ENCODE peak calls at places on chromosomes 4 and X, in five cellular contexts. T, M, H, J and X are unnamed samples.

GRCh38 chrX:104270916-104271512 is 16.3 kb upstream of the ESX1 start:
- DNase-seq in T (peak), M (peak), H (no peak), J (peak), X (peak)

GRCh38 chr4:173529505-173530325 is at the start of gene HAND2:
- DNase-seq in T (peak), M (peak), H (no peak), J (no peak), X (peak)

GRCh38 chr4:32106767-32107166 is 1386.6 kb downstream of the PCDH7 start:
- DNase-seq in T (no peak), M (no peak), H (no peak), J (no peak), X (no peak)

GRCh38 chr4:125732682-125733081 is 417.9 kb downstream of the FAT4 start:
- DNase-seq in T (no peak), M (no peak), H (no peak), J (no peak), X (no peak)

GRCh38 chrX:111854778-111855490 is 21.0 kb upstream of the TRPC5OS start:
- DNase-seq in T (no peak), M (no peak), H (no peak), J (no peak), X (peak)

GRCh38 chr4:162274354-162274753 is 110.6 kb upstream of the FSTL5 start:
- DNase-seq in T (peak), M (peak), H (no peak), J (peak), X (no peak)

GRCh38 chr4:41438564-41438963 is 99.4 kb upstream of the LIMCH1 start:
- DNase-seq in T (no peak), M (no peak), H (no peak), J (no peak), X (no peak)

GRCh38 chrX:151476597-151476996 is 79.6 kb downstream of the VMA21 start:
- DNase-seq in T (no peak), M (no peak), H (no peak), J (no peak), X (no peak)

GRCh38 chr4:56937262-56937661 is 29.6 kb downstream of the REST start:
- DNase-seq in T (no peak), M (no peak), H (no peak), J (no peak), X (no peak)

GRCh38 chr4:86487738-86488137 is 106.4 kb upstream of the PTPN13 start:
- DNase-seq in T (no peak), M (no peak), H (no peak), J (no peak), X (no peak)

GRCh38 chr4:40149960-40150385 is 46.9 kb upstream of the RHOH start:
- DNase-seq in T (peak), M (peak), H (no peak), J (peak), X (peak)

GRCh38 chrX:1444896-1445480 is 7.7 kb downstream of the ASMTL start:
- DNase-seq in T (no peak), M (peak), H (peak), J (no peak), X (no peak)

GRCh38 chrX:42752730-42753129 is 25.2 kb downstream of the PPP1R2C start:
- DNase-seq in T (no peak), M (no peak), H (no peak), J (no peak), X (no peak)

GRCh38 chrX:119726900-119727555 is 31.4 kb upstream of the SOWAHD start:
- DNase-seq in T (no peak), M (no peak), H (no peak), J (no peak), X (no peak)

GRCh38 chr4:139815646-139816601 is 150.3 kb downstream of the MGST2 start:
- DNase-seq in T (peak), M (peak), H (no peak), J (no peak), X (peak)

GRCh38 chr4:143482753-143483362 is 30.6 kb upstream of the SMARCA5 start:
- DNase-seq in T (no peak), M (no peak), H (no peak), J (no peak), X (peak)

GRCh38 chr4:47662975-47663374 is 174.9 kb downstream of the CORIN start:
- DNase-seq in T (no peak), M (no peak), H (no peak), J (no peak), X (no peak)

GRCh38 chr4:29047341-29048041 is 1672.7 kb upstream of the PCDH7 start:
- DNase-seq in T (no peak), M (no peak), H (peak), J (no peak), X (no peak)

GRCh38 chr4:105113800-105114199 is 32.9 kb upstream of the TET2 start:
- DNase-seq in T (no peak), M (no peak), H (no peak), J (no peak), X (no peak)

GRCh38 chr4:89797117-89797516 is 39.8 kb downstream of the SNCA start:
- DNase-seq in T (no peak), M (no peak), H (no peak), J (no peak), X (no peak)

GRCh38 chrX:123817288-123817894 is 42.5 kb upstream of the XIAP start:
- DNase-seq in T (peak), M (no peak), H (no peak), J (no peak), X (peak)
- H3K4me3 ChIP-seq in T (no peak), M (no peak), H (no peak), J (no peak), X (no peak)

DNA sequence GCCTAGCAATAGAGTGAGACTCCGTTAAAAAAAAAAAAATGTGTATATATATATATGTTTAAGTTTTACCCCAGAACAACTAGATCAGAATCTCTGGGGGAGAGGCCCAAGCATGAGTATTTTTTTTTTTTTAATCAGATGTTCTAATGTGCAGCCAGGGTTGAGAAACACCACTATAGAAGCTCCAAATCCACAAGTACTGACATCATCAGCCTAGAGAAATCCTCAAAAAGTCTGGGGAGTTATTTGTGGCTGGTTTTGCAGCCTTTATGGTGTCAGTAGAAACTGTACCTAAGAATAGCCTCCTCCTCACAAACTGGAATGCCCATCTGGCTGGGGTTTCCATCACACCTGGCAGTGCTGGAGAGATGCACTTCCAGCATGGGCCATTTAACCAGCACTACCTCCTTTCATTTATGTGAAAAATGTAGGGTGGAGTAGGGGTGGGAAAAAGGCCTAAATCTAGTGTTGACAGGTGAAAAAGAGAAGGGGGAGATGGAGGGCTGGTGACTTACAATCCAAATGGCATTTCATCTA is 93.5 kb downstream of the CBLL2 start:
- DNase-seq in T (no peak), M (no peak), H (no peak), J (no peak), X (no peak)
- H3K27ac ChIP-seq in T (no peak), M (no peak), H (no peak), J (no peak), X (no peak)

DNA sequence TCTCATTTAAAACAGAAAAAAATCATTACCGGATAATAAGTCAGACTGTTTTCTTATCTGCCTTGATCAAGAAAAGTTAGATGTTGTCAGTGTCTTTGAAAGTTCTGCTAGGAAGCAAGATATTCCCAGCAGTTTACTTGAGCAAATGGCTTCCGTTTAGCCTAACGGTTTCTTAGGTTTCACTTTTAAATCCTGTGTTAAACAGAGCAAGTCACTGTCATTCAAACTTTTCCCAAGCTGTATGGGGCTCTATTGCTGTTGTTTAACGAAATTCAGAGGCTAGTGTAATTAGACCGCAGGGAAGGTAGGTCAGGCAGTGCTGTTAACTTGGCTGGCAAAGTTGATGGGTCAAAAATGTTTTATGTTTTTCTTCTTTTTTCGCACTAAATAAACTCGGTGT is 80.3 kb upstream of the NEIL3 start:
- DNase-seq in T (no peak), M (no peak), H (no peak), J (no peak), X (no peak)
- H3K4me3 ChIP-seq in T (peak), M (peak), H (peak), J (no peak), X (no peak)

GRCh38 chrX:79364306-79364705 is 2.8 kb downstream of the ITM2A start:
- DNase-seq in T (no peak), M (no peak), H (no peak), J (no peak), X (no peak)
- H3K27ac ChIP-seq in T (no peak), M (no peak), H (no peak), J (no peak), X (no peak)

GRCh38 chr4:1045595-1046201 is 34.3 kb downstream of the FGFRL1 start:
- DNase-seq in T (no peak), M (peak), H (peak), J (no peak), X (peak)
- H3K4me3 ChIP-seq in T (no peak), M (no peak), H (no peak), J (no peak), X (no peak)